ENCODE peak calls at places on chromosomes 1 and 21, in six cellular contexts. One of them, this sample, is unnamed.

GRCh38 chr1:71222668-71223067 is 141.8 kb upstream of the ZRANB2 start:
- DNase-seq in astrocyte: no peak
- DNase-seq in CD8-positive, alpha-beta T cell: no peak
- DNase-seq in endodermal cell: no peak
- DNase-seq in kidney epithelial cell: no peak
- DNase-seq in Peyer's patch: no peak
- DNase-seq in this sample: no peak

GRCh38 chr1:92376345-92376744 is 77.5 kb downstream of the RPAP2 start:
- DNase-seq in astrocyte: no peak
- DNase-seq in CD8-positive, alpha-beta T cell: no peak
- DNase-seq in endodermal cell: no peak
- DNase-seq in kidney epithelial cell: no peak
- DNase-seq in Peyer's patch: no peak
- DNase-seq in this sample: no peak

GRCh38 chr1:41381691-41382530 is 20.7 kb downstream of the FOXO6 start:
- DNase-seq in astrocyte: no peak
- DNase-seq in CD8-positive, alpha-beta T cell: peak; percentile 57
- DNase-seq in endodermal cell: peak; percentile 79
- DNase-seq in kidney epithelial cell: no peak
- DNase-seq in Peyer's patch: no peak
- DNase-seq in this sample: no peak

GRCh38 chr1:40973912-40974311 is 5.6 kb upstream of the CTPS1 start:
- DNase-seq in astrocyte: no peak
- DNase-seq in CD8-positive, alpha-beta T cell: no peak
- DNase-seq in endodermal cell: no peak
- DNase-seq in kidney epithelial cell: no peak
- DNase-seq in Peyer's patch: no peak
- DNase-seq in this sample: no peak

GRCh38 chr1:2127181-2128145 is 67.1 kb downstream of the FAAP20 start:
- DNase-seq in astrocyte: no peak
- DNase-seq in CD8-positive, alpha-beta T cell: no peak
- DNase-seq in endodermal cell: no peak
- DNase-seq in kidney epithelial cell: no peak
- DNase-seq in Peyer's patch: no peak
- DNase-seq in this sample: no peak

GRCh38 chr1:219312967-219313366 is 139.3 kb downstream of the LYPLAL1 start:
- DNase-seq in astrocyte: peak; percentile 94
- DNase-seq in CD8-positive, alpha-beta T cell: no peak
- DNase-seq in endodermal cell: no peak
- DNase-seq in kidney epithelial cell: peak; percentile 47
- DNase-seq in Peyer's patch: no peak
- DNase-seq in this sample: no peak

GRCh38 chr1:224851850-224852261 is 77.6 kb upstream of the DNAH14 start:
- DNase-seq in astrocyte: no peak
- DNase-seq in CD8-positive, alpha-beta T cell: no peak
- DNase-seq in endodermal cell: peak; percentile 66
- DNase-seq in kidney epithelial cell: no peak
- DNase-seq in Peyer's patch: no peak
- DNase-seq in this sample: no peak

GRCh38 chr1:195663549-195664280 is 944.5 kb downstream of the KCNT2 start:
- DNase-seq in astrocyte: peak; percentile 84
- DNase-seq in CD8-positive, alpha-beta T cell: no peak
- DNase-seq in endodermal cell: no peak
- DNase-seq in kidney epithelial cell: peak; percentile 51
- DNase-seq in Peyer's patch: no peak
- DNase-seq in this sample: no peak

GRCh38 chr1:227793948-227794812 is 21.3 kb upstream of the PRSS38 start:
- DNase-seq in astrocyte: peak; percentile 91
- DNase-seq in CD8-positive, alpha-beta T cell: no peak
- DNase-seq in endodermal cell: peak; percentile 88
- DNase-seq in kidney epithelial cell: no peak
- DNase-seq in Peyer's patch: no peak
- DNase-seq in this sample: no peak

GRCh38 chr1:56481140-56481694 is 98.1 kb downstream of the PLPP3 start:
- DNase-seq in astrocyte: no peak
- DNase-seq in CD8-positive, alpha-beta T cell: no peak
- DNase-seq in endodermal cell: no peak
- DNase-seq in kidney epithelial cell: no peak
- DNase-seq in Peyer's patch: no peak
- DNase-seq in this sample: no peak

GRCh38 chr1:184621262-184621661 is 133.4 kb downstream of the EDEM3 start:
- DNase-seq in astrocyte: peak; percentile 20
- DNase-seq in CD8-positive, alpha-beta T cell: no peak
- DNase-seq in endodermal cell: no peak
- DNase-seq in kidney epithelial cell: no peak
- DNase-seq in Peyer's patch: no peak
- DNase-seq in this sample: no peak

GRCh38 chr1:32871364-32872188 is 864 bp upstream of the FNDC5 start:
- DNase-seq in astrocyte: no peak
- DNase-seq in CD8-positive, alpha-beta T cell: peak; percentile 47
- DNase-seq in endodermal cell: no peak
- DNase-seq in kidney epithelial cell: no peak
- DNase-seq in Peyer's patch: no peak
- DNase-seq in this sample: no peak

GRCh38 chr1:59747469-59748014 is 67.2 kb upstream of the HOOK1 start:
- DNase-seq in astrocyte: peak; percentile 30
- DNase-seq in CD8-positive, alpha-beta T cell: no peak
- DNase-seq in endodermal cell: no peak
- DNase-seq in kidney epithelial cell: no peak
- DNase-seq in Peyer's patch: no peak
- DNase-seq in this sample: no peak

GRCh38 chr1:185317886-185318310 is 855 bp upstream of the IVNS1ABP start:
- DNase-seq in astrocyte: no peak
- DNase-seq in CD8-positive, alpha-beta T cell: peak; percentile 79
- DNase-seq in endodermal cell: peak; percentile 70
- DNase-seq in kidney epithelial cell: no peak
- DNase-seq in Peyer's patch: peak; percentile 70
- DNase-seq in this sample: no peak

GRCh38 chr21:34890724-34891609 is 158.1 kb downstream of the RUNX1 start:
- DNase-seq in astrocyte: peak; percentile 52
- DNase-seq in CD8-positive, alpha-beta T cell: no peak
- DNase-seq in endodermal cell: peak; percentile 75
- DNase-seq in kidney epithelial cell: no peak
- DNase-seq in Peyer's patch: no peak
- DNase-seq in this sample: no peak

GRCh38 chr1:244210884-244211558 is 159.9 kb downstream of the ZBTB18 start:
- DNase-seq in astrocyte: no peak
- DNase-seq in CD8-positive, alpha-beta T cell: no peak
- DNase-seq in endodermal cell: peak; percentile 91
- DNase-seq in kidney epithelial cell: no peak
- DNase-seq in Peyer's patch: no peak
- DNase-seq in this sample: no peak

GRCh38 chr1:58395355-58395754 is 151.2 kb downstream of the OMA1 start:
- DNase-seq in astrocyte: peak; percentile 92
- DNase-seq in CD8-positive, alpha-beta T cell: no peak
- DNase-seq in endodermal cell: peak; percentile 63
- DNase-seq in kidney epithelial cell: peak; percentile 63
- DNase-seq in Peyer's patch: no peak
- DNase-seq in this sample: no peak

GRCh38 chr1:23251812-23252211 is 34.5 kb upstream of the HTR1D start:
- DNase-seq in astrocyte: no peak
- DNase-seq in CD8-positive, alpha-beta T cell: no peak
- DNase-seq in endodermal cell: no peak
- DNase-seq in kidney epithelial cell: no peak
- DNase-seq in Peyer's patch: no peak
- DNase-seq in this sample: no peak

GRCh38 chr1:7550261-7550850 is 220.7 kb upstream of the VAMP3 start:
- DNase-seq in astrocyte: no peak
- DNase-seq in CD8-positive, alpha-beta T cell: no peak
- DNase-seq in endodermal cell: peak; percentile 93
- DNase-seq in kidney epithelial cell: no peak
- DNase-seq in Peyer's patch: no peak
- DNase-seq in this sample: no peak

GRCh38 chr1:36653850-36654249 is 171.1 kb upstream of the CSF3R start:
- DNase-seq in astrocyte: no peak
- DNase-seq in CD8-positive, alpha-beta T cell: no peak
- DNase-seq in endodermal cell: no peak
- DNase-seq in kidney epithelial cell: no peak
- DNase-seq in Peyer's patch: no peak
- DNase-seq in this sample: no peak

GRCh38 chr1:36872126-36872754 is 162.1 kb downstream of the GRIK3 start:
- DNase-seq in astrocyte: no peak
- DNase-seq in CD8-positive, alpha-beta T cell: no peak
- DNase-seq in endodermal cell: peak; percentile 20
- DNase-seq in kidney epithelial cell: no peak
- DNase-seq in Peyer's patch: no peak
- DNase-seq in this sample: no peak

GRCh38 chr1:19458815-19459417 is 26.4 kb downstream of the CAPZB start:
- DNase-seq in astrocyte: no peak
- DNase-seq in CD8-positive, alpha-beta T cell: no peak
- DNase-seq in endodermal cell: no peak
- DNase-seq in kidney epithelial cell: no peak
- DNase-seq in Peyer's patch: no peak
- DNase-seq in this sample: no peak

GRCh38 chr1:246506440-246506784 is 667 bp downstream of the SMYD3 start:
- DNase-seq in astrocyte: no peak
- DNase-seq in CD8-positive, alpha-beta T cell: no peak
- DNase-seq in endodermal cell: no peak
- DNase-seq in kidney epithelial cell: no peak
- DNase-seq in Peyer's patch: no peak
- DNase-seq in this sample: no peak

GRCh38 chr1:246503341-246503740 is 3.7 kb downstream of the SMYD3 start:
- DNase-seq in astrocyte: peak; percentile 41
- DNase-seq in CD8-positive, alpha-beta T cell: no peak
- DNase-seq in endodermal cell: no peak
- DNase-seq in kidney epithelial cell: peak; percentile 10
- DNase-seq in Peyer's patch: no peak
- DNase-seq in this sample: no peak

GRCh38 chr1:246510147-246511030 is 3.3 kb upstream of the SMYD3 start:
- DNase-seq in astrocyte: no peak
- DNase-seq in CD8-positive, alpha-beta T cell: no peak
- DNase-seq in endodermal cell: peak; percentile 43
- DNase-seq in kidney epithelial cell: no peak
- DNase-seq in Peyer's patch: no peak
- DNase-seq in this sample: no peak

GRCh38 chr1:246508897-246509688 is 2.0 kb upstream of the SMYD3 start:
- DNase-seq in astrocyte: no peak
- DNase-seq in CD8-positive, alpha-beta T cell: no peak
- DNase-seq in endodermal cell: no peak
- DNase-seq in kidney epithelial cell: no peak
- DNase-seq in Peyer's patch: no peak
- DNase-seq in this sample: no peak

GRCh38 chr1:246506785-246507639 is at the start of gene SMYD3:
- DNase-seq in astrocyte: peak; percentile 47
- DNase-seq in CD8-positive, alpha-beta T cell: peak; percentile 84
- DNase-seq in endodermal cell: peak; percentile 95
- DNase-seq in kidney epithelial cell: peak; percentile 29
- DNase-seq in Peyer's patch: peak; percentile 63
- DNase-seq in this sample: peak; percentile 90
- TF ChIP-seq CTCF in astrocyte: no peak
- TF ChIP-seq CTCF in CD8-positive, alpha-beta T cell: no peak
- TF ChIP-seq CTCF in endodermal cell: no peak
- TF ChIP-seq CTCF in kidney epithelial cell: no peak
- TF ChIP-seq CTCF in Peyer's patch: peak; percentile 12
- TF ChIP-seq CTCF in this sample: peak; percentile 20

GRCh38 chr1:169869426-169869825 is 24.3 kb downstream of the SCYL3 start:
- DNase-seq in astrocyte: no peak
- DNase-seq in CD8-positive, alpha-beta T cell: no peak
- DNase-seq in endodermal cell: no peak
- DNase-seq in kidney epithelial cell: no peak
- DNase-seq in Peyer's patch: no peak
- DNase-seq in this sample: no peak

GRCh38 chr1:169866577-169866976 is 27.1 kb downstream of the SCYL3 start:
- DNase-seq in astrocyte: no peak
- DNase-seq in CD8-positive, alpha-beta T cell: no peak
- DNase-seq in endodermal cell: no peak
- DNase-seq in kidney epithelial cell: no peak
- DNase-seq in Peyer's patch: no peak
- DNase-seq in this sample: no peak

GRCh38 chr1:169868978-169869377 is 24.7 kb downstream of the SCYL3 start:
- DNase-seq in astrocyte: no peak
- DNase-seq in CD8-positive, alpha-beta T cell: no peak
- DNase-seq in endodermal cell: no peak
- DNase-seq in kidney epithelial cell: no peak
- DNase-seq in Peyer's patch: no peak
- DNase-seq in this sample: no peak

GRCh38 chr1:169867012-169867679 is 26.6 kb downstream of the SCYL3 start:
- DNase-seq in astrocyte: no peak
- DNase-seq in CD8-positive, alpha-beta T cell: no peak
- DNase-seq in endodermal cell: no peak
- DNase-seq in kidney epithelial cell: no peak
- DNase-seq in Peyer's patch: no peak
- DNase-seq in this sample: no peak
- H3K36me3 ChIP-seq in astrocyte: peaks cover 38% of the 10 kb centered on the region
- H3K36me3 ChIP-seq in CD8-positive, alpha-beta T cell: peaks cover 70% of the 10 kb centered on the region
- H3K36me3 ChIP-seq in endodermal cell: peaks cover 73% of the 10 kb centered on the region
- H3K36me3 ChIP-seq in kidney epithelial cell: no peaks in the 10 kb centered on the region
- H3K36me3 ChIP-seq in Peyer's patch: no peaks in the 10 kb centered on the region
- H3K36me3 ChIP-seq in this sample: peaks cover 23% of the 10 kb centered on the region

DNA sequence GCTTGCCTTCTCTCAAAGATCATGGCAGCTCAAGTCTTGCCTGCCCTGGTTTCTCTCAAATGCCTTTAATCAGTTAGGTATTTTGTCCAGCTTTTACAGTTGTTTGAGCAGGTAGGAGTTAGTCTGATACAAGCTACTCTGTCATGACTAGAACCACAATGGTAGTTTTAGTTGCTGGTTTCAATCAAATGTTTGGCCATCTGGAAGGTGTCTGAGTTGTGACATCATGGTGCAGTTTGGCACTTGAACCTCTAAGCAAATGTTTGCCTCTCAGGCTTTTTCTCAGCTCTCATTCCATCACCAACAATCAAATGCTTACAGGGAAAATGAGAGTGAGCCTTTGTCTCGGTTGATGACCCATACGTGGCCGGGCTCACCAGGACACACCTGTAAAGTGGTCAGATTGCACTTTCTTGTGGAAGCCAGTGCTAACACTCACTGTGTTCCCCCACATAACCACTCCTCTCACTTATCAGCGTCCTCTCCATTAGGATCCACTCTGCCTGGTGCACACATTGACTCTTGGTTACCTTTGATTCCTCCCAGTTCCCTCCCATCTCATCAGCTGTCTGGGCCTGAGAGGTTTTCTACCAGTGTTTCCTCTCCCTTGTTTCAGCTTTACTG is 67.5 kb downstream of the CCDC185 start:
- DNase-seq in astrocyte: no peak
- DNase-seq in CD8-positive, alpha-beta T cell: no peak
- DNase-seq in endodermal cell: no peak
- DNase-seq in kidney epithelial cell: no peak
- DNase-seq in Peyer's patch: no peak
- DNase-seq in this sample: no peak
- H3K27me3 ChIP-seq in astrocyte: no peaks in the 10 kb centered on the region
- H3K27me3 ChIP-seq in CD8-positive, alpha-beta T cell: no peaks in the 10 kb centered on the region
- H3K27me3 ChIP-seq in endodermal cell: no peaks in the 10 kb centered on the region
- H3K27me3 ChIP-seq in kidney epithelial cell: no peaks in the 10 kb centered on the region
- H3K27me3 ChIP-seq in Peyer's patch: no peaks in the 10 kb centered on the region
- H3K27me3 ChIP-seq in this sample: no peaks in the 10 kb centered on the region

GRCh38 chr1:52368383-52369172 is 2.6 kb upstream of the CC2D1B start:
- DNase-seq in astrocyte: peak; percentile 15
- DNase-seq in CD8-positive, alpha-beta T cell: peak; percentile 71
- DNase-seq in endodermal cell: peak; percentile 88
- DNase-seq in kidney epithelial cell: peak; percentile 16
- DNase-seq in Peyer's patch: peak; percentile 53
- DNase-seq in this sample: peak; percentile 75
- TF ChIP-seq CTCF in astrocyte: no peak
- TF ChIP-seq CTCF in CD8-positive, alpha-beta T cell: no peak
- TF ChIP-seq CTCF in endodermal cell: peak; percentile 50
- TF ChIP-seq CTCF in kidney epithelial cell: peak; percentile 28
- TF ChIP-seq CTCF in Peyer's patch: no peak
- TF ChIP-seq CTCF in this sample: peak; percentile 27

This sample was measured in GM06990.